ENCODE peak calls at places on chromosomes 13 and 19, in seven cellular contexts. One of them, this sample, is unnamed. For H3K4me1, the result is how much of the 10 kb centered on the place peaks cover.

GRCh38 chr13:45995245-45995644 is 57.3 kb downstream of the ZC3H13 start:
- DNase-seq in CD8-positive, alpha-beta T cell: no peak
- DNase-seq in left lung: no peak
- DNase-seq in psoas muscle: no peak
- DNase-seq in H9: no peak
- DNase-seq in effector memory CD4-positive, alpha-beta T cell: no peak
- DNase-seq in heart left ventricle: no peak
- DNase-seq in this sample: no peak

GRCh38 chr13:40438999-40439797 is 227.2 kb downstream of the FOXO1 start:
- DNase-seq in CD8-positive, alpha-beta T cell: no peak
- DNase-seq in left lung: no peak
- DNase-seq in psoas muscle: no peak
- DNase-seq in H9: no peak
- DNase-seq in effector memory CD4-positive, alpha-beta T cell: no peak
- DNase-seq in heart left ventricle: no peak
- DNase-seq in this sample: no peak

GRCh38 chr13:43546821-43547220 is 240.0 kb downstream of the ENOX1 start:
- DNase-seq in CD8-positive, alpha-beta T cell: no peak
- DNase-seq in left lung: no peak
- DNase-seq in psoas muscle: no peak
- DNase-seq in H9: no peak
- DNase-seq in effector memory CD4-positive, alpha-beta T cell: no peak
- DNase-seq in heart left ventricle: no peak
- DNase-seq in this sample: no peak

GRCh38 chr19:36573020-36573947 is at the start of gene ZNF529:
- DNase-seq in CD8-positive, alpha-beta T cell: peak
- DNase-seq in left lung: peak
- DNase-seq in psoas muscle: peak
- DNase-seq in H9: peak
- DNase-seq in effector memory CD4-positive, alpha-beta T cell: peak
- DNase-seq in heart left ventricle: peak
- DNase-seq in this sample: peak

GRCh38 chr13:114099918-114100445 is 32.4 kb downstream of the RASA3 start:
- DNase-seq in CD8-positive, alpha-beta T cell: peak
- DNase-seq in left lung: peak
- DNase-seq in psoas muscle: no peak
- DNase-seq in H9: peak
- DNase-seq in effector memory CD4-positive, alpha-beta T cell: no peak
- DNase-seq in heart left ventricle: peak
- DNase-seq in this sample: no peak

GRCh38 chr19:2083174-2083854 is 12.8 kb downstream of the MOB3A start:
- DNase-seq in CD8-positive, alpha-beta T cell: peak
- DNase-seq in left lung: no peak
- DNase-seq in psoas muscle: no peak
- DNase-seq in H9: no peak
- DNase-seq in effector memory CD4-positive, alpha-beta T cell: peak
- DNase-seq in heart left ventricle: no peak
- DNase-seq in this sample: no peak

GRCh38 chr19:6709549-6709948 is 10.9 kb downstream of the C3 start:
- DNase-seq in CD8-positive, alpha-beta T cell: no peak
- DNase-seq in left lung: no peak
- DNase-seq in psoas muscle: no peak
- DNase-seq in H9: no peak
- DNase-seq in effector memory CD4-positive, alpha-beta T cell: no peak
- DNase-seq in heart left ventricle: no peak
- DNase-seq in this sample: no peak

GRCh38 chr13:95603887-95604533 is 40.5 kb downstream of the DZIP1 start:
- DNase-seq in CD8-positive, alpha-beta T cell: no peak
- DNase-seq in left lung: no peak
- DNase-seq in psoas muscle: no peak
- DNase-seq in H9: no peak
- DNase-seq in effector memory CD4-positive, alpha-beta T cell: no peak
- DNase-seq in heart left ventricle: no peak
- DNase-seq in this sample: no peak

GRCh38 chr13:113345486-113345885 is 18.4 kb downstream of the GRTP1 start:
- DNase-seq in CD8-positive, alpha-beta T cell: no peak
- DNase-seq in left lung: no peak
- DNase-seq in psoas muscle: no peak
- DNase-seq in H9: peak
- DNase-seq in effector memory CD4-positive, alpha-beta T cell: no peak
- DNase-seq in heart left ventricle: peak
- DNase-seq in this sample: no peak

GRCh38 chr19:7792286-7792685 is 29.2 kb downstream of the CLEC4M start:
- DNase-seq in CD8-positive, alpha-beta T cell: no peak
- DNase-seq in left lung: no peak
- DNase-seq in psoas muscle: no peak
- DNase-seq in H9: no peak
- DNase-seq in effector memory CD4-positive, alpha-beta T cell: no peak
- DNase-seq in heart left ventricle: no peak
- DNase-seq in this sample: no peak

GRCh38 chr19:44180968-44181367 is 16.1 kb downstream of the ZNF226 start:
- DNase-seq in CD8-positive, alpha-beta T cell: no peak
- DNase-seq in left lung: no peak
- DNase-seq in psoas muscle: no peak
- DNase-seq in H9: no peak
- DNase-seq in effector memory CD4-positive, alpha-beta T cell: no peak
- DNase-seq in heart left ventricle: no peak
- DNase-seq in this sample: no peak

GRCh38 chr19:10286803-10287737 is at the start of gene ICAM4:
- DNase-seq in CD8-positive, alpha-beta T cell: no peak
- DNase-seq in left lung: peak
- DNase-seq in psoas muscle: peak
- DNase-seq in H9: peak
- DNase-seq in effector memory CD4-positive, alpha-beta T cell: no peak
- DNase-seq in heart left ventricle: peak
- DNase-seq in this sample: no peak

GRCh38 chr13:23463631-23464030 is 30.1 kb upstream of the SACS start:
- DNase-seq in CD8-positive, alpha-beta T cell: no peak
- DNase-seq in left lung: no peak
- DNase-seq in psoas muscle: no peak
- DNase-seq in H9: no peak
- DNase-seq in effector memory CD4-positive, alpha-beta T cell: no peak
- DNase-seq in heart left ventricle: no peak
- DNase-seq in this sample: no peak
- H3K4me1 ChIP-seq in CD8-positive, alpha-beta T cell: under half
- H3K4me1 ChIP-seq in left lung: under half
- H3K4me1 ChIP-seq in psoas muscle: under half
- H3K4me1 ChIP-seq in H9: under half
- H3K4me1 ChIP-seq in effector memory CD4-positive, alpha-beta T cell: under half
- H3K4me1 ChIP-seq in heart left ventricle: under half
- H3K4me1 ChIP-seq in this sample: under half

DNA sequence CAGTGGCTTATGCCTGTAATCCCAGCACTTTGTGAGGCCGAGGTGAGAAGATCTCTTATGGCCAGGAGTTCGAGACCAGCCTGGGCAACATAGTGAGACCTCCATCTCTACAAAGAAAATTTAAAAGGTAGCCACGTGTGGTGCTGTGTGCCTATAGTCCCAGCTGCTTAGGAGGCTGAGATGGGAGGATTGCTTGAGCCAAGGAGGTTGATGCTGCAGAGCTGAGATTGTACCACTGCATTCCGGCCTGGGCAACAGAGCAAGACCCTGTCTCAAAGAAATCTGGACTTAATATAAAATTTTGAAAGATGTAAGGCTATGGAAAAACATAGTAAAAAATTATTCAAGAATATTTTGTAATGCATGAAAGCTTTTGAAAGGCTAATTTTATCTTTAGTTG is 65.3 kb upstream of the RNF113B start:
- DNase-seq in CD8-positive, alpha-beta T cell: no peak
- DNase-seq in left lung: no peak
- DNase-seq in psoas muscle: no peak
- DNase-seq in H9: no peak
- DNase-seq in effector memory CD4-positive, alpha-beta T cell: no peak
- DNase-seq in heart left ventricle: no peak
- DNase-seq in this sample: no peak
- H3K4me1 ChIP-seq in CD8-positive, alpha-beta T cell: under half
- H3K4me1 ChIP-seq in left lung: under half
- H3K4me1 ChIP-seq in psoas muscle: under half
- H3K4me1 ChIP-seq in H9: under half
- H3K4me1 ChIP-seq in effector memory CD4-positive, alpha-beta T cell: under half
- H3K4me1 ChIP-seq in heart left ventricle: under half
- H3K4me1 ChIP-seq in this sample: under half

GRCh38 chr13:33265607-33266006 is 19.9 kb downstream of the STARD13 start:
- DNase-seq in CD8-positive, alpha-beta T cell: no peak
- DNase-seq in left lung: no peak
- DNase-seq in psoas muscle: no peak
- DNase-seq in H9: no peak
- DNase-seq in effector memory CD4-positive, alpha-beta T cell: no peak
- DNase-seq in heart left ventricle: no peak
- DNase-seq in this sample: no peak

GRCh38 chr13:33263976-33264619 is 21.5 kb downstream of the STARD13 start:
- DNase-seq in CD8-positive, alpha-beta T cell: no peak
- DNase-seq in left lung: no peak
- DNase-seq in psoas muscle: no peak
- DNase-seq in H9: no peak
- DNase-seq in effector memory CD4-positive, alpha-beta T cell: no peak
- DNase-seq in heart left ventricle: no peak
- DNase-seq in this sample: no peak

GRCh38 chr13:33264620-33264978 is 21.0 kb downstream of the STARD13 start:
- DNase-seq in CD8-positive, alpha-beta T cell: no peak
- DNase-seq in left lung: peak
- DNase-seq in psoas muscle: peak
- DNase-seq in H9: no peak
- DNase-seq in effector memory CD4-positive, alpha-beta T cell: no peak
- DNase-seq in heart left ventricle: no peak
- DNase-seq in this sample: no peak

GRCh38 chr13:33263484-33263883 is 22.1 kb downstream of the STARD13 start:
- DNase-seq in CD8-positive, alpha-beta T cell: no peak
- DNase-seq in left lung: no peak
- DNase-seq in psoas muscle: no peak
- DNase-seq in H9: no peak
- DNase-seq in effector memory CD4-positive, alpha-beta T cell: no peak
- DNase-seq in heart left ventricle: no peak
- DNase-seq in this sample: no peak

GRCh38 chr13:33265133-33265532 is 20.4 kb downstream of the STARD13 start:
- DNase-seq in CD8-positive, alpha-beta T cell: no peak
- DNase-seq in left lung: no peak
- DNase-seq in psoas muscle: no peak
- DNase-seq in H9: no peak
- DNase-seq in effector memory CD4-positive, alpha-beta T cell: no peak
- DNase-seq in heart left ventricle: no peak
- DNase-seq in this sample: no peak
- H3K4me1 ChIP-seq in CD8-positive, alpha-beta T cell: under half
- H3K4me1 ChIP-seq in left lung: half or more
- H3K4me1 ChIP-seq in psoas muscle: under half
- H3K4me1 ChIP-seq in H9: under half
- H3K4me1 ChIP-seq in effector memory CD4-positive, alpha-beta T cell: under half
- H3K4me1 ChIP-seq in heart left ventricle: under half
- H3K4me1 ChIP-seq in this sample: under half

GRCh38 chr19:13092608-13093260 is 9.9 kb downstream of the LYL1 start:
- DNase-seq in CD8-positive, alpha-beta T cell: no peak
- DNase-seq in left lung: no peak
- DNase-seq in psoas muscle: no peak
- DNase-seq in H9: no peak
- DNase-seq in effector memory CD4-positive, alpha-beta T cell: no peak
- DNase-seq in heart left ventricle: no peak
- DNase-seq in this sample: no peak

GRCh38 chr19:13091400-13092161 is 11.1 kb downstream of the LYL1 start:
- DNase-seq in CD8-positive, alpha-beta T cell: no peak
- DNase-seq in left lung: no peak
- DNase-seq in psoas muscle: peak
- DNase-seq in H9: peak
- DNase-seq in effector memory CD4-positive, alpha-beta T cell: no peak
- DNase-seq in heart left ventricle: peak
- DNase-seq in this sample: no peak

GRCh38 chr19:13093407-13094284 is 9.0 kb downstream of the LYL1 start:
- DNase-seq in CD8-positive, alpha-beta T cell: peak
- DNase-seq in left lung: peak
- DNase-seq in psoas muscle: peak
- DNase-seq in H9: peak
- DNase-seq in effector memory CD4-positive, alpha-beta T cell: peak
- DNase-seq in heart left ventricle: peak
- DNase-seq in this sample: no peak

GRCh38 chr19:13090511-13091231 is 12.0 kb downstream of the LYL1 start:
- DNase-seq in CD8-positive, alpha-beta T cell: no peak
- DNase-seq in left lung: no peak
- DNase-seq in psoas muscle: no peak
- DNase-seq in H9: no peak
- DNase-seq in effector memory CD4-positive, alpha-beta T cell: no peak
- DNase-seq in heart left ventricle: no peak
- DNase-seq in this sample: no peak

GRCh38 chr19:13092206-13092605 is 10.5 kb downstream of the LYL1 start:
- DNase-seq in CD8-positive, alpha-beta T cell: no peak
- DNase-seq in left lung: no peak
- DNase-seq in psoas muscle: no peak
- DNase-seq in H9: no peak
- DNase-seq in effector memory CD4-positive, alpha-beta T cell: no peak
- DNase-seq in heart left ventricle: no peak
- DNase-seq in this sample: no peak
- H3K4me1 ChIP-seq in CD8-positive, alpha-beta T cell: under half
- H3K4me1 ChIP-seq in left lung: under half
- H3K4me1 ChIP-seq in psoas muscle: under half
- H3K4me1 ChIP-seq in H9: under half
- H3K4me1 ChIP-seq in effector memory CD4-positive, alpha-beta T cell: under half
- H3K4me1 ChIP-seq in heart left ventricle: under half
- H3K4me1 ChIP-seq in this sample: under half

GRCh38 chr19:38841787-38842438 is 7.9 kb downstream of the HNRNPL start:
- DNase-seq in CD8-positive, alpha-beta T cell: peak
- DNase-seq in left lung: no peak
- DNase-seq in psoas muscle: no peak
- DNase-seq in H9: no peak
- DNase-seq in effector memory CD4-positive, alpha-beta T cell: peak
- DNase-seq in heart left ventricle: no peak
- DNase-seq in this sample: no peak
- H3K4me1 ChIP-seq in CD8-positive, alpha-beta T cell: half or more
- H3K4me1 ChIP-seq in left lung: under half
- H3K4me1 ChIP-seq in psoas muscle: half or more
- H3K4me1 ChIP-seq in H9: under half
- H3K4me1 ChIP-seq in effector memory CD4-positive, alpha-beta T cell: under half
- H3K4me1 ChIP-seq in heart left ventricle: under half
- H3K4me1 ChIP-seq in this sample: under half

GRCh38 chr19:11577451-11578341 is at the start of gene ACP5:
- DNase-seq in CD8-positive, alpha-beta T cell: no peak
- DNase-seq in left lung: peak
- DNase-seq in psoas muscle: no peak
- DNase-seq in H9: no peak
- DNase-seq in effector memory CD4-positive, alpha-beta T cell: no peak
- DNase-seq in heart left ventricle: no peak
- DNase-seq in this sample: no peak
- H3K4me1 ChIP-seq in CD8-positive, alpha-beta T cell: under half
- H3K4me1 ChIP-seq in left lung: half or more
- H3K4me1 ChIP-seq in psoas muscle: under half
- H3K4me1 ChIP-seq in H9: under half
- H3K4me1 ChIP-seq in effector memory CD4-positive, alpha-beta T cell: under half
- H3K4me1 ChIP-seq in heart left ventricle: under half
- H3K4me1 ChIP-seq in this sample: under half

DNA sequence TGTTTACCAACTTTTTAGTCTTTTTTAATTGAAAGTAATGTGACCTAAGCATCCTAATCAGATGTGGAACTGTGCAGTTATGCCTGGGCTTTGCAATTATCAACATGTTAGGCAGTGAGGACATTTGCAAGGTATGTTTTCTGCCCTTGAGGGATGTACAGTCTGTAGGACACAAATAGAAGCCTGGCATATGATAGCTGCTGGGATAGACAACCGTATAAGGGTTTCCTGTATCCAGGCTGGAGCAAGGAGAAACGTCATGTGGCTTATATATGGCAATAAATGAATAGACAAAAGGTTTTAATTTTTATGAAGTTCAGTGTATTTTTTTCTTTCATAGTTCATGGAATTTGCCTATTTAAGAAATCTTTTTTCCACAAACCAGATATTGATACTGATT is 2.0 kb upstream of the VPS36 start:
- DNase-seq in CD8-positive, alpha-beta T cell: no peak
- DNase-seq in left lung: no peak
- DNase-seq in psoas muscle: no peak
- DNase-seq in H9: no peak
- DNase-seq in effector memory CD4-positive, alpha-beta T cell: no peak
- DNase-seq in heart left ventricle: no peak
- DNase-seq in this sample: no peak
- H3K4me1 ChIP-seq in CD8-positive, alpha-beta T cell: under half
- H3K4me1 ChIP-seq in left lung: under half
- H3K4me1 ChIP-seq in psoas muscle: under half
- H3K4me1 ChIP-seq in H9: under half
- H3K4me1 ChIP-seq in effector memory CD4-positive, alpha-beta T cell: under half
- H3K4me1 ChIP-seq in heart left ventricle: under half
- H3K4me1 ChIP-seq in this sample: under half

This sample was measured in iPS DF 6.9.